ENCODE peak calls at places on chromosomes 11 and 22, in four cellular contexts. T, L, A and P are unnamed samples.

GRCh38 chr22:31659246-31659645 is 2.8 kb downstream of the PISD start:
- DNase-seq in T (no peak), L (no peak), A (no peak), P (no peak)

GRCh38 chr11:36362902-36363301 is 66.8 kb downstream of the PRR5L start:
- DNase-seq in T (no peak), L (peak; percentile 67), A (no peak), P (no peak)

GRCh38 chr11:92225206-92225562 is 566 bp downstream of the FAT3 start:
- DNase-seq in T (peak; percentile 41), L (no peak), A (no peak), P (peak; percentile 40)

GRCh38 chr11:77400306-77400705 is 73.6 kb downstream of the PAK1 start:
- DNase-seq in T (no peak), L (no peak), A (no peak), P (no peak)

GRCh38 chr11:92296138-92296515 is 71.5 kb downstream of the FAT3 start:
- DNase-seq in T (no peak), L (peak; percentile 45), A (no peak), P (no peak)

GRCh38 chr11:57460017-57460755 is at the start of gene RTN4RL2:
- DNase-seq in T (no peak), L (peak; percentile 45), A (peak; percentile 52), P (peak; percentile 47)

GRCh38 chr11:104771782-104772181 is 126.5 kb downstream of the CASP12 start:
- DNase-seq in T (no peak), L (no peak), A (no peak), P (no peak)

GRCh38 chr11:113234888-113235287 is 79.5 kb upstream of the TTC12 start:
- DNase-seq in T (peak; percentile 61), L (no peak), A (no peak), P (no peak)

GRCh38 chr22:50714150-50714549 is 23.9 kb upstream of the ACR start:
- DNase-seq in T (no peak), L (no peak), A (no peak), P (no peak)

GRCh38 chr11:60194511-60194910 is 11.6 kb upstream of the MS4A6A start:
- DNase-seq in T (no peak), L (no peak), A (no peak), P (no peak)

GRCh38 chr11:110565344-110565684 is 135.6 kb downstream of the FDX1 start:
- DNase-seq in T (no peak), L (peak; percentile 64), A (peak; percentile 16), P (no peak)

GRCh38 chr22:35538801-35539321 is 1.8 kb upstream of the RASD2 start:
- DNase-seq in T (no peak), L (no peak), A (peak; percentile 33), P (peak; percentile 54)

GRCh38 chr11:64296830-64297721 is 3.1 kb upstream of the CATSPERZ start:
- DNase-seq in T (no peak), L (no peak), A (no peak), P (no peak)

GRCh38 chr11:64297722-64298358 is 2.3 kb upstream of the CATSPERZ start:
- DNase-seq in T (no peak), L (no peak), A (no peak), P (no peak)

GRCh38 chr11:64303109-64304031 is 2.0 kb upstream of the ESRRA start:
- DNase-seq in T (no peak), L (no peak), A (no peak), P (no peak)

GRCh38 chr11:64298966-64299846 is 952 bp upstream of the CATSPERZ start:
- DNase-seq in T (peak; percentile 75), L (no peak), A (no peak), P (no peak)

DNA sequence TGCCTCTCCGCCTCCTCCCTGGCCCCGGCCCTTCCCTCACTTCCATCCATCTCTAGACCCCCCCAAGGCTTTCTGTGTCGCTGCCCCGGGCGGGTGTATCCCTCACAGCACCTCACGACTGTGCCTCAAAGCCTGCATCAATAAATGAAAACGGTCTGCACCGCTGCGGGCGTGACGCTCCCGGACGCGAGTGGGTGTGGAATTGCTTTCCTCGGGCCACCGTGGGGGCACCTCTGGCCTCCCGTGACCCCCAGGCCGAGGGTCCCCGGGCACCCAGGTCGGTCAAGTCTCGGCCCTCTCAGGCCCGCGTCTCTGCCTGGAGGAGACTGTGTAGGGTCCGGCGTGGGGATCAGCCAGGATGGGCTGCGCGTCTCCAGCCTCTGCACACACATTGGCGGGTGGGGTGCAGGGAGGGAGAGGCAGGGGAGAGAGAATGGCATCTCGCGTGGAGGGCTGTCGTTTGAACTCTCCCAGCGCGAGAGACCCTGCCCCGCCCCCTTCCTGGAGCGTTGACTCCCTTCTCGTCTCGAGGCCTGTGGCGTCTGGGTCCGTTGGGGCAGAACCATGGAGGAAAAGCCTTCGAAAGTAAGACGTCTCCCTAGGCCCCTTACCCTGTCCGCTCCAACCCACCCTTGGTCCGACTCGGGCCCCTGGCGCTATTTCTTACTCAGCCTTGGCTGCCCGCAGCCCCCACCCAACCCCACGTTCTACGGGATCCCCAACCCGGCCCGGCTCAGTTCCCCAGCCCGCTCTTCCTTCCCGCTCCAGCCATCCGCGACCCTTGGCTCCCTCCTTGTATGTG is at the start of gene CATSPERZ:
- DNase-seq in T (no peak), L (no peak), A (no peak), P (no peak)
- H3K27me3 ChIP-seq in T (no peaks in the 10 kb centered on the region), L (peaks cover 58% of the 10 kb centered on the region), A (no peaks in the 10 kb centered on the region), P (peaks cover 41% of the 10 kb centered on the region)

GRCh38 chr11:1695548-1696108 is 1.4 kb upstream of the KRTAP5-6 start:
- DNase-seq in T (no peak), L (no peak), A (no peak), P (no peak)

GRCh38 chr11:1693327-1694063 is 3.5 kb upstream of the KRTAP5-6 start:
- DNase-seq in T (peak; percentile 87), L (peak; percentile 55), A (peak; percentile 59), P (peak; percentile 79)

GRCh38 chr11:1694846-1695547 is 2.0 kb upstream of the KRTAP5-6 start:
- DNase-seq in T (no peak), L (no peak), A (no peak), P (no peak)

GRCh38 chr11:1692708-1693326 is 4.2 kb upstream of the KRTAP5-6 start:
- DNase-seq in T (no peak), L (no peak), A (no peak), P (no peak)

DNA sequence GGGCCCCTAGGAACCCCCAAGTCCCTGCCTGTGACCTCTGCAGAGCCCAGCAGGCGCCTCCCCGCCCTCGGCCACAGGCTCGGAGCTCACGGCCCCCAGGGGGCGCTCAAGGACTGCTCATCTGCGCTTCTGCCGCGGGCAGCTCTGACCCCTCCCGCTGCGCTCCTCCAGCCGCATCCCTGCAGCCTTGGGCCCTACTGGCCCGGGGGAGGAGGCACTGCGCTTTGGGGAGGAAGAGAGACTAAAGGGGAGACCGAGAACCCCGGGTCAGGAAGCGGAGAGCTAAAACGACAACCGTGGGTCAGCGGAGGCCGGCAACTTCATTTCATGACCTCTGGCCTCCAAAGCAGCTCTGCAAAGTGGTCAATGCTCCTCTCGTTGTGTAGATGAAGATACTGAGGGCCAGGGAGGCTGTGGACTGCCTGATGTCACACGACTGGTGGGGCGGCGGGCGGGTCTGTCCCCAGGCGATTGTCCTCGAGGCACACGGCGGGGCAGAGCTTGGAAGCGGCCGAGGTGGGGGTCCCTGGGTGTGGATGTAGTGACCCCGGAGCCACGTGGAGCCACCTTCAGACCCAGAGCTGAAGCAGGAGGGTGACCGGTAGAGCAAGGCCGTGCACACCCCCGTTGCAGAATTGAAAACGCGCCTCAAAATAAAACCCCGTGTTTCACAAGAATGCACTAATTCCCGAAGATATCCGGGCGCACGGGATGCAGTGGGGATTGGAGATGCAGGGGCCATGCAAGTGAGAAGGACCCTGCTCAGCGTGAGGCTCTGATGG is 2.7 kb upstream of the KRTAP5-6 start:
- DNase-seq in T (peak; percentile 88), L (peak; percentile 61), A (peak; percentile 57), P (peak; percentile 81)
- H3K27me3 ChIP-seq in T (no peaks in the 10 kb centered on the region), L (peaks cover 55% of the 10 kb centered on the region), A (no peaks in the 10 kb centered on the region), P (no peaks in the 10 kb centered on the region)

GRCh38 chr11:3353066-3353465 is 25.9 kb downstream of the ZNF195 start:
- DNase-seq in T (no peak), L (no peak), A (no peak), P (no peak)

GRCh38 chr11:3356858-3357257 is 22.1 kb downstream of the ZNF195 start:
- DNase-seq in T (no peak), L (no peak), A (no peak), P (no peak)

GRCh38 chr11:3359092-3359824 is 19.7 kb downstream of the ZNF195 start:
- DNase-seq in T (no peak), L (no peak), A (no peak), P (no peak)

GRCh38 chr11:3357994-3358676 is 20.8 kb downstream of the ZNF195 start:
- DNase-seq in T (no peak), L (no peak), A (no peak), P (no peak)

GRCh38 chr11:3357302-3357701 is 21.6 kb downstream of the ZNF195 start:
- DNase-seq in T (no peak), L (no peak), A (no peak), P (no peak)
- H3K27me3 ChIP-seq in T (no peaks in the 10 kb centered on the region), L (no peaks in the 10 kb centered on the region), A (no peaks in the 10 kb centered on the region), P (no peaks in the 10 kb centered on the region)

DNA sequence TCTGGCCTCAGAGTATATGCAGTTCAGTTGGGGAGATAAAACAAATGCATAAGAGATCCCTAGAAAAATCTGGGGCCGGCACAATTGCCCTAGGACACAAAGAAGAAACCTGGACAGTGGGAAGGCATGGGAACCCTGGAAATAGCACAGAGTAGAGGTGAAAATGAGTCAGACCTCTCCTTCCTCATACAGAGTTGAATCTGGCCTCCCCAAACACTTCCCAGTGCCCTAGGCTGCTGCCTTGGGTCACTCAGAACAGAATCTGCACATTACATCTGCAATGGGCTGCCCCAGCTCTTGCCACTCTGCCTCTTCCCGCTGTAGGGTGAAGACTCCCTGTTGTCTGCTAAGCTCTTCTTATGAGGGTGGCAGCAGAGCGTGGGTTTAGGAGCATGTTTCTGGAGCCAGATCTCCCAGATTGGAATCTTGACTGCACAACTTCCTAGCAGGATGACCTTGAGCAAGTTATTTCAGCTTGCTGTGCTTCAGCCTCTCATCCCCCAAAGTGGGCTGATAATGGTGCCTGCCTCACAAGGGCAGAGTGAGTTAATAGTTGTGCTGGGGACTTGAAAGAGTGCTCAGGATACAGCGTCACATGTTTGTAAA is 47.1 kb upstream of the NECTIN1 start:
- DNase-seq in T (no peak), L (no peak), A (no peak), P (peak; percentile 53)
- H3K27me3 ChIP-seq in T (no peaks in the 10 kb centered on the region), L (peaks cover 19% of the 10 kb centered on the region), A (peaks cover 35% of the 10 kb centered on the region), P (no peaks in the 10 kb centered on the region)

GRCh38 chr22:19518568-19519030 is 5.6 kb downstream of the CLDN5 start:
- DNase-seq in T (no peak), L (no peak), A (no peak), P (no peak)
- H3K27me3 ChIP-seq in T (peaks cover 13% of the 10 kb centered on the region), L (peaks cover 8% of the 10 kb centered on the region), A (no peaks in the 10 kb centered on the region), P (no peaks in the 10 kb centered on the region)

GRCh38 chr11:33598426-33599069 is 102.1 kb downstream of the C11orf91 start:
- DNase-seq in T (peak; percentile 76), L (no peak), A (no peak), P (no peak)
- H3K27me3 ChIP-seq in T (no peaks in the 10 kb centered on the region), L (no peaks in the 10 kb centered on the region), A (peaks cover 5% of the 10 kb centered on the region), P (no peaks in the 10 kb centered on the region)

GRCh38 chr11:45713573-45713972 is 48.2 kb upstream of the CHST1 start:
- DNase-seq in T (no peak), L (no peak), A (no peak), P (no peak)
- H3K27me3 ChIP-seq in T (no peaks in the 10 kb centered on the region), L (peaks cover 5% of the 10 kb centered on the region), A (peaks cover 87% of the 10 kb centered on the region), P (no peaks in the 10 kb centered on the region)